ENCODE peak calls at places on chromosomes 5 and 9, in nine cellular contexts. One of them, this sample, is unnamed.

GRCh38 chr9:123174887-123175518 is 93.4 kb downstream of the STRBP start:
- DNase-seq in ovary: no peak
- DNase-seq in body of pancreas: no peak
- DNase-seq in H9: no peak
- DNase-seq in CD8-positive, alpha-beta T cell: no peak
- DNase-seq in fibroblast of lung: no peak
- DNase-seq in thoracic aorta: no peak
- DNase-seq in pancreas: no peak
- DNase-seq in MM.1S: peak; percentile 73
- DNase-seq in this sample: no peak

GRCh38 chr9:100440071-100440470 is 13.1 kb downstream of the MSANTD3 start:
- DNase-seq in ovary: no peak
- DNase-seq in body of pancreas: no peak
- DNase-seq in H9: no peak
- DNase-seq in CD8-positive, alpha-beta T cell: no peak
- DNase-seq in fibroblast of lung: peak; percentile 64
- DNase-seq in thoracic aorta: no peak
- DNase-seq in pancreas: no peak
- DNase-seq in MM.1S: no peak
- DNase-seq in this sample: no peak

GRCh38 chr5:59007460-59008063 is 424.7 kb downstream of the RAB3C start:
- DNase-seq in ovary: no peak
- DNase-seq in body of pancreas: no peak
- DNase-seq in H9: no peak
- DNase-seq in CD8-positive, alpha-beta T cell: no peak
- DNase-seq in fibroblast of lung: peak; percentile 14
- DNase-seq in thoracic aorta: no peak
- DNase-seq in pancreas: no peak
- DNase-seq in MM.1S: peak; percentile 44
- DNase-seq in this sample: no peak

GRCh38 chr5:78482948-78483347 is 122.5 kb downstream of the SCAMP1 start:
- DNase-seq in ovary: no peak
- DNase-seq in body of pancreas: peak; percentile 67
- DNase-seq in H9: no peak
- DNase-seq in CD8-positive, alpha-beta T cell: no peak
- DNase-seq in fibroblast of lung: no peak
- DNase-seq in thoracic aorta: no peak
- DNase-seq in pancreas: no peak
- DNase-seq in MM.1S: no peak
- DNase-seq in this sample: no peak

GRCh38 chr9:20303066-20303465 is 319.2 kb downstream of the MLLT3 start:
- DNase-seq in ovary: no peak
- DNase-seq in body of pancreas: no peak
- DNase-seq in H9: no peak
- DNase-seq in CD8-positive, alpha-beta T cell: no peak
- DNase-seq in fibroblast of lung: no peak
- DNase-seq in thoracic aorta: no peak
- DNase-seq in pancreas: no peak
- DNase-seq in MM.1S: no peak
- DNase-seq in this sample: no peak

GRCh38 chr9:127975376-127976315 is 5.1 kb downstream of the EEIG1 start:
- DNase-seq in ovary: no peak
- DNase-seq in body of pancreas: peak; percentile 55
- DNase-seq in H9: no peak
- DNase-seq in CD8-positive, alpha-beta T cell: no peak
- DNase-seq in fibroblast of lung: no peak
- DNase-seq in thoracic aorta: no peak
- DNase-seq in pancreas: peak; percentile 59
- DNase-seq in MM.1S: no peak
- DNase-seq in this sample: no peak

GRCh38 chr9:9950813-9951212 is 662.0 kb downstream of the PTPRD start:
- DNase-seq in ovary: no peak
- DNase-seq in body of pancreas: no peak
- DNase-seq in H9: no peak
- DNase-seq in CD8-positive, alpha-beta T cell: no peak
- DNase-seq in fibroblast of lung: peak; percentile 74
- DNase-seq in thoracic aorta: no peak
- DNase-seq in pancreas: no peak
- DNase-seq in MM.1S: no peak
- DNase-seq in this sample: no peak

GRCh38 chr5:69167488-69167845 is 517 bp downstream of the CCNB1 start:
- DNase-seq in ovary: no peak
- DNase-seq in body of pancreas: no peak
- DNase-seq in H9: peak; percentile 31
- DNase-seq in CD8-positive, alpha-beta T cell: no peak
- DNase-seq in fibroblast of lung: no peak
- DNase-seq in thoracic aorta: no peak
- DNase-seq in pancreas: no peak
- DNase-seq in MM.1S: peak; percentile 18
- DNase-seq in this sample: no peak

GRCh38 chr5:149895416-149896345 is 48.9 kb downstream of the PDE6A start:
- DNase-seq in ovary: no peak
- DNase-seq in body of pancreas: no peak
- DNase-seq in H9: no peak
- DNase-seq in CD8-positive, alpha-beta T cell: no peak
- DNase-seq in fibroblast of lung: peak; percentile 55
- DNase-seq in thoracic aorta: no peak
- DNase-seq in pancreas: no peak
- DNase-seq in MM.1S: no peak
- DNase-seq in this sample: no peak

GRCh38 chr5:79459626-79460025 is 54.3 kb downstream of the HOMER1 start:
- DNase-seq in ovary: no peak
- DNase-seq in body of pancreas: no peak
- DNase-seq in H9: no peak
- DNase-seq in CD8-positive, alpha-beta T cell: no peak
- DNase-seq in fibroblast of lung: no peak
- DNase-seq in thoracic aorta: no peak
- DNase-seq in pancreas: no peak
- DNase-seq in MM.1S: no peak
- DNase-seq in this sample: no peak

GRCh38 chr5:111063709-111064322 is 7.7 kb upstream of the TSLP start:
- DNase-seq in ovary: no peak
- DNase-seq in body of pancreas: no peak
- DNase-seq in H9: no peak
- DNase-seq in CD8-positive, alpha-beta T cell: no peak
- DNase-seq in fibroblast of lung: peak; percentile 26
- DNase-seq in thoracic aorta: no peak
- DNase-seq in pancreas: no peak
- DNase-seq in MM.1S: peak; percentile 45
- DNase-seq in this sample: no peak

GRCh38 chr5:66909364-66909763 is 287.2 kb downstream of the CD180 start:
- DNase-seq in ovary: no peak
- DNase-seq in body of pancreas: no peak
- DNase-seq in H9: no peak
- DNase-seq in CD8-positive, alpha-beta T cell: no peak
- DNase-seq in fibroblast of lung: no peak
- DNase-seq in thoracic aorta: no peak
- DNase-seq in pancreas: no peak
- DNase-seq in MM.1S: no peak
- DNase-seq in this sample: no peak

GRCh38 chr5:160488394-160488943 is 66.8 kb downstream of the PTTG1 start:
- DNase-seq in ovary: no peak
- DNase-seq in body of pancreas: no peak
- DNase-seq in H9: no peak
- DNase-seq in CD8-positive, alpha-beta T cell: no peak
- DNase-seq in fibroblast of lung: no peak
- DNase-seq in thoracic aorta: no peak
- DNase-seq in pancreas: no peak
- DNase-seq in MM.1S: no peak
- DNase-seq in this sample: no peak

GRCh38 chr5:95641803-95642220 is 4.8 kb upstream of the RFESD start:
- DNase-seq in ovary: no peak
- DNase-seq in body of pancreas: peak; percentile 89
- DNase-seq in H9: no peak
- DNase-seq in CD8-positive, alpha-beta T cell: no peak
- DNase-seq in fibroblast of lung: peak; percentile 14
- DNase-seq in thoracic aorta: no peak
- DNase-seq in pancreas: peak; percentile 75
- DNase-seq in MM.1S: no peak
- DNase-seq in this sample: peak; percentile 50

GRCh38 chr9:36780186-36780585 is 207.5 kb downstream of the MELK start:
- DNase-seq in ovary: peak; percentile 18
- DNase-seq in body of pancreas: no peak
- DNase-seq in H9: no peak
- DNase-seq in CD8-positive, alpha-beta T cell: no peak
- DNase-seq in fibroblast of lung: no peak
- DNase-seq in thoracic aorta: no peak
- DNase-seq in pancreas: no peak
- DNase-seq in MM.1S: no peak
- DNase-seq in this sample: no peak

GRCh38 chr9:120742951-120743416 is 28.7 kb upstream of the MEGF9 start:
- DNase-seq in ovary: no peak
- DNase-seq in body of pancreas: no peak
- DNase-seq in H9: no peak
- DNase-seq in CD8-positive, alpha-beta T cell: no peak
- DNase-seq in fibroblast of lung: peak; percentile 27
- DNase-seq in thoracic aorta: no peak
- DNase-seq in pancreas: no peak
- DNase-seq in MM.1S: peak; percentile 58
- DNase-seq in this sample: no peak

DNA sequence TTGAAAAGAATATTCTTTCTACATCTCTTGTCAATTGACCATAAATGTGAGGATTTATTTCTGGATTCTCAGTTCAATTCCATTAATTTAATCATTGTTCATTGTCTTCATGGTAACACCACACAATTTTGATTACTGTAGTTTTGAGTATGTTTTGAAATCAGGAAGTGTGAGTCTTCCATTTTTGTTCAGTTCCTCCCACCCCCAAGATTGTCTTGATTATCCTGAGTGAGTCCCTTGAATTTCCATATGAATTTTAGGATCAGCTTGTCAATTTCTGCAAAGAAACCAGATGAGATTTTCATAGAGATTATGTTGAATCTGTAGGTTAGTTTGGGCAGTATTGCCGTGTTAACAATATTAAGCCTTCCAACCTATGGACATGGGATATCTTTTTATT is 9.5 kb downstream of the CYFIP2 start:
- DNase-seq in ovary: no peak
- DNase-seq in body of pancreas: no peak
- DNase-seq in H9: no peak
- DNase-seq in CD8-positive, alpha-beta T cell: no peak
- DNase-seq in fibroblast of lung: no peak
- DNase-seq in thoracic aorta: no peak
- DNase-seq in pancreas: no peak
- DNase-seq in MM.1S: no peak
- DNase-seq in this sample: no peak
- H3K4me1 ChIP-seq in ovary: no peaks in the 10 kb centered on the region
- H3K4me1 ChIP-seq in body of pancreas: no peaks in the 10 kb centered on the region
- H3K4me1 ChIP-seq in H9: no peaks in the 10 kb centered on the region
- H3K4me1 ChIP-seq in CD8-positive, alpha-beta T cell: peaks cover 89% of the 10 kb centered on the region
- H3K4me1 ChIP-seq in fibroblast of lung: no peaks in the 10 kb centered on the region
- H3K4me1 ChIP-seq in thoracic aorta: peaks cover 8% of the 10 kb centered on the region
- H3K4me1 ChIP-seq in pancreas: no peaks in the 10 kb centered on the region
- H3K4me1 ChIP-seq in MM.1S: peaks cover 36% of the 10 kb centered on the region
- H3K4me1 ChIP-seq in this sample: peaks cover 9% of the 10 kb centered on the region

DNA sequence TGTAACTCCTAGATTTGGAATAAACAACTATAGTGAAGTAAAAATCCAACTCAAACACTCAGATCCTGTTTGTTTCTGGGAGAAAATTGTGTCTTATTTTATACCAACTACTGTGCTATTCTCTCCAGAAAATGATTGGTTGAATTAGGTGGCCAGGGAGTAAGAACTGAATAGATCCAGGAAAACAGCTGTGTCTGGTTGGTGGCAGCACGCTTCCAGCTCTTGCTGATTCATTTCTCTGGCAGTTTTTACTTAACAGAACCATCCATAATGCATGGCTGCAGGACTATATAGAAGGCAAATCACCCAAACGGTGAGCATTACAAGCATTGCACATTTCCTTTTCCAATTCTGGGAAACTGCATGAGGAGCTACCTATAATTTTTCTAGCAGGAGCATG is 29.5 kb downstream of the DMAC1 start:
- DNase-seq in ovary: no peak
- DNase-seq in body of pancreas: no peak
- DNase-seq in H9: no peak
- DNase-seq in CD8-positive, alpha-beta T cell: no peak
- DNase-seq in fibroblast of lung: no peak
- DNase-seq in thoracic aorta: no peak
- DNase-seq in pancreas: no peak
- DNase-seq in MM.1S: no peak
- DNase-seq in this sample: no peak
- TF ChIP-seq CTCF in ovary: no peak
- TF ChIP-seq CTCF in body of pancreas: no peak
- TF ChIP-seq CTCF in H9: no peak
- TF ChIP-seq CTCF in CD8-positive, alpha-beta T cell: no peak
- TF ChIP-seq CTCF in fibroblast of lung: no peak
- TF ChIP-seq CTCF in thoracic aorta: no peak
- TF ChIP-seq CTCF in pancreas: no peak
- TF ChIP-seq CTCF in MM.1S: no peak
- TF ChIP-seq CTCF in this sample: no peak

GRCh38 chr5:132000677-132001453 is 10.6 kb downstream of the ACSL6 start:
- DNase-seq in ovary: no peak
- DNase-seq in body of pancreas: no peak
- DNase-seq in H9: no peak
- DNase-seq in CD8-positive, alpha-beta T cell: peak; percentile 44
- DNase-seq in fibroblast of lung: no peak
- DNase-seq in thoracic aorta: no peak
- DNase-seq in pancreas: no peak
- DNase-seq in MM.1S: no peak
- DNase-seq in this sample: peak; percentile 22

GRCh38 chr5:131999991-132000490 is 11.4 kb downstream of the ACSL6 start:
- DNase-seq in ovary: no peak
- DNase-seq in body of pancreas: no peak
- DNase-seq in H9: no peak
- DNase-seq in CD8-positive, alpha-beta T cell: no peak
- DNase-seq in fibroblast of lung: no peak
- DNase-seq in thoracic aorta: no peak
- DNase-seq in pancreas: no peak
- DNase-seq in MM.1S: no peak
- DNase-seq in this sample: peak; percentile 9

GRCh38 chr5:132003170-132003744 is 8.2 kb downstream of the ACSL6 start:
- DNase-seq in ovary: no peak
- DNase-seq in body of pancreas: peak; percentile 47
- DNase-seq in H9: peak; percentile 88
- DNase-seq in CD8-positive, alpha-beta T cell: no peak
- DNase-seq in fibroblast of lung: peak; percentile 10
- DNase-seq in thoracic aorta: no peak
- DNase-seq in pancreas: peak; percentile 49
- DNase-seq in MM.1S: no peak
- DNase-seq in this sample: peak; percentile 38

GRCh38 chr5:132002701-132003100 is 8.8 kb downstream of the ACSL6 start:
- DNase-seq in ovary: no peak
- DNase-seq in body of pancreas: no peak
- DNase-seq in H9: no peak
- DNase-seq in CD8-positive, alpha-beta T cell: no peak
- DNase-seq in fibroblast of lung: no peak
- DNase-seq in thoracic aorta: no peak
- DNase-seq in pancreas: no peak
- DNase-seq in MM.1S: no peak
- DNase-seq in this sample: peak; percentile 10

GRCh38 chr5:132001647-132002561 is 9.6 kb downstream of the ACSL6 start:
- DNase-seq in ovary: no peak
- DNase-seq in body of pancreas: peak; percentile 30
- DNase-seq in H9: peak; percentile 53
- DNase-seq in CD8-positive, alpha-beta T cell: no peak
- DNase-seq in fibroblast of lung: peak; percentile 51
- DNase-seq in thoracic aorta: no peak
- DNase-seq in pancreas: no peak
- DNase-seq in MM.1S: no peak
- DNase-seq in this sample: peak; percentile 28
- H3K4me1 ChIP-seq in ovary: no peaks in the 10 kb centered on the region
- H3K4me1 ChIP-seq in body of pancreas: peaks cover 34% of the 10 kb centered on the region
- H3K4me1 ChIP-seq in H9: peaks cover 9% of the 10 kb centered on the region
- H3K4me1 ChIP-seq in CD8-positive, alpha-beta T cell: peaks cover 41% of the 10 kb centered on the region
- H3K4me1 ChIP-seq in fibroblast of lung: no peaks in the 10 kb centered on the region
- H3K4me1 ChIP-seq in thoracic aorta: peaks cover 17% of the 10 kb centered on the region
- H3K4me1 ChIP-seq in pancreas: peaks cover 7% of the 10 kb centered on the region
- H3K4me1 ChIP-seq in MM.1S: no peaks in the 10 kb centered on the region
- H3K4me1 ChIP-seq in this sample: peaks cover 10% of the 10 kb centered on the region

GRCh38 chr5:141697586-141697985 is 15.6 kb upstream of the ARAP3 start:
- DNase-seq in ovary: no peak
- DNase-seq in body of pancreas: no peak
- DNase-seq in H9: no peak
- DNase-seq in CD8-positive, alpha-beta T cell: no peak
- DNase-seq in fibroblast of lung: no peak
- DNase-seq in thoracic aorta: no peak
- DNase-seq in pancreas: no peak
- DNase-seq in MM.1S: no peak
- DNase-seq in this sample: no peak
- TF ChIP-seq CTCF in ovary: no peak
- TF ChIP-seq CTCF in body of pancreas: no peak
- TF ChIP-seq CTCF in H9: no peak
- TF ChIP-seq CTCF in CD8-positive, alpha-beta T cell: no peak
- TF ChIP-seq CTCF in fibroblast of lung: no peak
- TF ChIP-seq CTCF in thoracic aorta: no peak
- TF ChIP-seq CTCF in pancreas: no peak
- TF ChIP-seq CTCF in MM.1S: no peak
- TF ChIP-seq CTCF in this sample: no peak

This sample was measured in lower lobe of right lung.